ENCODE peak calls at places on chromosomes 12 and 14, in four cellular contexts. V, Q, F and X are unnamed samples.

GRCh38 chr14:104732355-104732804 is 8.4 kb downstream of the ADSS1 start:
- DNase-seq in F (peak; percentile 89), V (no peak), Q (peak; percentile 87), X (no peak)

GRCh38 chr14:67533754-67534085 is 630 bp downstream of the PLEKHH1 start:
- DNase-seq in Q (no peak), V (peak; percentile 50), F (peak; percentile 91), X (no peak)

GRCh38 chr14:76962303-76962660 is 66.2 kb downstream of the IRF2BPL start:
- DNase-seq in F (no peak), V (no peak), Q (no peak), X (no peak)

GRCh38 chr12:103208006-103208405 is 250.5 kb downstream of the ASCL1 start:
- DNase-seq in V (no peak), Q (no peak), F (no peak), X (no peak)

GRCh38 chr14:82447586-82447985 is 913.9 kb upstream of the SEL1L start:
- DNase-seq in F (no peak), Q (no peak), V (no peak), X (no peak)

GRCh38 chr14:87944987-87945604 is 47.9 kb downstream of the GALC start:
- DNase-seq in F (no peak), Q (no peak), V (no peak), X (peak; percentile 7)

GRCh38 chr12:8449293-8449944 is 6.3 kb upstream of the CLEC6A start:
- DNase-seq in Q (no peak), V (no peak), F (no peak), X (no peak)

GRCh38 chr12:59041241-59042121 is 121.2 kb upstream of the LRIG3 start:
- DNase-seq in V (no peak), Q (no peak), F (no peak), X (no peak)

GRCh38 chr12:124928095-124928911 is 13.9 kb upstream of the UBC start:
- DNase-seq in V (peak; percentile 93), F (peak; percentile 42), Q (peak; percentile 94), X (no peak)

GRCh38 chr12:26124491-26125450 is at the start of gene BHLHE41:
- DNase-seq in Q (peak; percentile 90), V (peak; percentile 92), F (peak; percentile 94), X (no peak)

GRCh38 chr12:9364224-9365176 is 156.3 kb upstream of the PZP start:
- DNase-seq in Q (no peak), V (no peak), F (no peak), X (no peak)

GRCh38 chr12:11763760-11764520 is 114.5 kb downstream of the ETV6 start:
- DNase-seq in V (no peak), F (no peak), Q (no peak), X (peak; percentile 36)

GRCh38 chr12:103442822-103443221 is 52.9 kb downstream of the C12orf42 start:
- DNase-seq in V (no peak), F (no peak), Q (no peak), X (no peak)

GRCh38 chr12:11822071-11822818 is 172.8 kb downstream of the ETV6 start:
- DNase-seq in V (no peak), F (peak; percentile 75), Q (no peak), X (no peak)

GRCh38 chr12:126493366-126494108 is 1428.3 kb downstream of the AACS start:
- DNase-seq in V (no peak), Q (no peak), F (no peak), X (no peak)

GRCh38 chr12:119842380-119842779 is 34.7 kb downstream of the CIT start:
- DNase-seq in F (no peak), Q (no peak), V (no peak), X (no peak)

GRCh38 chr12:124098887-124099286 is 125.9 kb downstream of the ZNF664 start:
- DNase-seq in V (no peak), Q (no peak), F (no peak), X (no peak)

GRCh38 chr14:34650786-34651584 is 21.0 kb upstream of the SNX6 start:
- DNase-seq in Q (no peak), V (no peak), F (no peak), X (no peak)

GRCh38 chr14:58607571-58608317 is 30.0 kb upstream of the DACT1 start:
- DNase-seq in V (no peak), F (no peak), Q (no peak), X (no peak)

GRCh38 chr14:75459099-75459741 is 31.4 kb downstream of the JDP2 start:
- DNase-seq in V (peak; percentile 70), Q (no peak), F (peak; percentile 58), X (no peak)

GRCh38 chr14:32400480-32400879 is 71.4 kb downstream of the AKAP6 start:
- DNase-seq in V (no peak), Q (no peak), F (no peak), X (no peak)

GRCh38 chr12:12646483-12647072 is 34.9 kb downstream of the CREBL2 start:
- DNase-seq in F (no peak), V (no peak), Q (no peak), X (no peak)

GRCh38 chr14:77033622-77034521 is 5.4 kb upstream of the IRF2BPL start:
- DNase-seq in Q (peak; percentile 93), V (peak; percentile 94), F (peak; percentile 91), X (peak; percentile 99)

DNA sequence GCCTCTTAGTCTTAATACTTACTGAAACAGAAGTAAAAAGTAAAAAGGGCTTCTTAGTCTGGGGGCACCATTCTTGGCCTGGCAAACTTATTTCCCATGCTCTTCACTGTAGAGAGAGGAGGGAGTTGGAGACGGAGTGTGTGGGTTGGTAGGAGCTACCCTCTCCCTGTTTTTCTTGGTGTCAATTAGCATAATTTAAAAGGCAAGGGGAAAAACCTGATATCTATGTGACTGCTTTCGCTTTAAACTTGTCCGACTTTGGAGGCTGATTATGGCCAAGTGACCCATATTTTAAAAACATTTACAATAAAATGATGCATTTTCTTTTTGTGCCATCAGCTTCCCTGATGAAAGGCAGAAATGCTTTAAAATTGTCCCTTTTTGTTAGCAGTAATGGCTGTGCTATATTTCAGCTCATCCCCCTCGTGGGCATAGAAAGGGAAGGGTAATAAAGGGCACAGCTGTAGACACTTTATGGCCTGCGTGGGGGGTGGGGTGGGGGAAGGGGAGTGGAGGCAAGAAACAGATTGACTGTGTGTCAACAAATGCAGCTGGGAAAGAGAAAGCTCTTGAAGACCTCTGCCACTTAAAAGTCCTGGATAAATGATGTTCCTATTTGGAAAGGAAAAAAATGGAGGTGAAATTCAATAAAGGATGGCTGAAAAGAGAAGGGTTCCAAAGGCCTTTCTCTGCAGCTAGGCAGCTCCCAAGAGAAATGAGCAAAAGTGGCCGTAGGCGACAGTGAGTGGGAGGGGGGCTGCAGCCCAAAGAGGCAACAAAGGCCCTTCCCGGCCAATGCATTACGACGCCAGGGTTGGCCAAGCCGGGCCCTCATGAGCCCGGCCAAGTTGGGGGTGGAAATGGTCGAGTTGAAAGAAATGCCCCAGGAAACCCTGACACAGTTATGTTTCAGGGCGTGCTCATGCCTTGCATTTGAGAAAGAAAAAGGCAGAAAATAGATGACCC is 57.4 kb upstream of the TMEM263 start:
- DNase-seq in V (no peak), Q (no peak), F (no peak), X (no peak)
- H3K4me3 ChIP-seq in V (no peak overlapping the region), Q (no peak overlapping the region), F (no peak overlapping the region), X (no peak overlapping the region)

GRCh38 chr14:72920008-72920407 is 6.3 kb upstream of the DCAF4 start:
- DNase-seq in F (no peak), V (no peak), Q (no peak), X (no peak)
- TF ChIP-seq CTCF in F (no peak), V (no peak), Q (no peak), X (no peak)

GRCh38 chr12:116919247-116919671 is 8.5 kb downstream of the FBXW8 start:
- DNase-seq in Q (no peak), F (no peak), V (no peak), X (peak; percentile 64)
- H3K4me3 ChIP-seq in Q (no peak overlapping the region), F (no peak overlapping the region), V (no peak overlapping the region), X (no peak overlapping the region)

GRCh38 chr14:89899917-89900680 is 54.4 kb downstream of the EFCAB11 start:
- DNase-seq in F (peak; percentile 7), V (no peak), Q (no peak), X (no peak)
- TF ChIP-seq CTCF in F (peak; percentile 41), V (peak; percentile 34), Q (peak; percentile 56), X (peak; percentile 38)

DNA sequence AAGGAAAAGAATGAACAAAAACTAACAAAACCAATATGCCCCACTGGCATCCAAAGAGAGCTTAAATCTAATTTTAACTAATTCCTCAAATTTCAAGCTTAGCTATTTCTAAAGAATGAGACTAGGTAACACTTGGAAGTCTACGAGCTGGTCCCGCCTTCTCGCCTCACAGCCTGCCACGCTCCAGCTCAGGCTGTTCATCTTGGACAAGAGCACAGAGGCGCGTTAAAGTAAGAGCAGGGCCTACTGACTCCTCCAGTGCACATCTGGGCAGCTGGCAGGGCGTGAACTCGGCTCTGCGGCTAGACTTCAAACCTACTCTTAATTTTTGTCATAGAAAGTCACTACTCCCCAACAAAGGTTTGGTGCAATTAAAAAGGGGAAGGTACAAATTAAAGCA is 64.6 kb downstream of the DICER1 start:
- DNase-seq in V (no peak), Q (no peak), F (peak; percentile 61), X (no peak)
- H3K4me3 ChIP-seq in V (no peak overlapping the region), Q (no peak overlapping the region), F (no peak overlapping the region), X (no peak overlapping the region)

GRCh38 chr14:61107148-61107641 is 126.2 kb downstream of the SLC38A6 start:
- DNase-seq in V (peak; percentile 80), F (peak; percentile 9), Q (no peak), X (no peak)

GRCh38 chr14:61108742-61109141 is 127.7 kb downstream of the SLC38A6 start:
- DNase-seq in F (no peak), Q (no peak), V (no peak), X (no peak)

GRCh38 chr14:61107896-61108295 is 126.9 kb downstream of the SLC38A6 start:
- DNase-seq in F (no peak), Q (no peak), V (no peak), X (no peak)

GRCh38 chr14:61104358-61104757 is 123.3 kb downstream of the SLC38A6 start:
- DNase-seq in Q (no peak), F (no peak), V (no peak), X (no peak)

GRCh38 chr14:61106627-61107147 is 125.6 kb downstream of the SLC38A6 start:
- DNase-seq in F (no peak), Q (no peak), V (no peak), X (no peak)
- TF ChIP-seq CTCF in F (no peak), Q (no peak), V (no peak), X (peak; percentile 10)

GRCh38 chr14:97444248-97444647 is 647.1 kb downstream of the VRK1 start:
- DNase-seq in Q (no peak), V (no peak), F (no peak), X (no peak)
- H3K4me3 ChIP-seq in Q (no peak overlapping the region), V (no peak overlapping the region), F (no peak overlapping the region), X (no peak overlapping the region)

GRCh38 chr12:47808574-47809380 is 10.9 kb downstream of the HDAC7 start:
- DNase-seq in F (peak; percentile 28), V (no peak), Q (no peak), X (no peak)
- TF ChIP-seq CTCF in F (no peak), V (no peak), Q (no peak), X (no peak)